ENCODE peak calls at places on chromosomes 16 and 17, in six cellular contexts. L, Z, A, F, R and C are unnamed samples.

GRCh38 chr17:77307479-77308198 is 166.9 kb downstream of the SEC14L1 start:
- DNase-seq in L (no peak), A (no peak), F (no peak), Z (no peak), R (no peak), C (no peak)

GRCh38 chr17:55343114-55343513 is 78.4 kb downstream of the HLF start:
- DNase-seq in R (no peak), F (no peak), Z (no peak), A (no peak), L (no peak), C (no peak)

GRCh38 chr16:88479795-88480760 is 27.0 kb downstream of the ZFPM1 start:
- DNase-seq in R (no peak), F (no peak), Z (peak), A (no peak), L (no peak), C (no peak)

GRCh38 chr16:53007095-53007494 is 45.6 kb downstream of the CHD9NB start:
- DNase-seq in R (no peak), Z (no peak), F (no peak), A (no peak), L (no peak), C (no peak)

GRCh38 chr16:20166531-20167235 is 93.0 kb upstream of the GPR139 start:
- DNase-seq in A (no peak), F (no peak), L (no peak), R (no peak), Z (no peak), C (no peak)

GRCh38 chr17:28258347-28258887 is 60.6 kb upstream of the TMEM97 start:
- DNase-seq in L (no peak), Z (no peak), A (no peak), R (no peak), F (no peak), C (peak)

GRCh38 chr17:22221344-22221743 is 529.0 kb downstream of the KCNJ18 start:
- DNase-seq in R (no peak), F (no peak), L (no peak), Z (peak), A (peak), C (no peak)

GRCh38 chr17:80845121-80845862 is 146.3 kb upstream of the CHMP6 start:
- DNase-seq in Z (peak), A (peak), F (no peak), L (no peak), R (no peak), C (no peak)

GRCh38 chr16:85431431-85432124 is 181.5 kb upstream of the GSE1 start:
- DNase-seq in L (no peak), Z (peak), F (no peak), R (no peak), A (peak), C (no peak)

GRCh38 chr16:35182043-35182677 is 1722.7 kb downstream of the TP53TG3F start:
- DNase-seq in A (no peak), F (no peak), L (no peak), Z (peak), R (no peak), C (no peak)

GRCh38 chr17:40178021-40178601 is 841 bp downstream of the RAPGEFL1 start:
- DNase-seq in Z (no peak), R (no peak), F (no peak), A (peak), L (no peak), C (no peak)
- TF ChIP-seq CTCF in Z (no peak), R (no peak), F (no peak), A (no peak), L (peak), C (no peak)

GRCh38 chr17:6755281-6755680 is 565 bp upstream of the XAF1 start:
- DNase-seq in F (no peak), Z (no peak), A (no peak), R (no peak), L (peak), C (no peak)
- H3K4me3 ChIP-seq in F (peak), Z (peak), A (peak), R (peak), L (peak), C (no peak)

GRCh38 chr17:51948128-51948527 is 210.4 kb downstream of the CA10 start:
- DNase-seq in A (no peak), F (no peak), R (no peak), L (no peak), Z (no peak), C (no peak)

GRCh38 chr17:51946311-51946710 is 212.2 kb downstream of the CA10 start:
- DNase-seq in R (no peak), A (no peak), Z (no peak), L (no peak), F (no peak), C (no peak)

GRCh38 chr17:51955245-51955644 is 203.3 kb downstream of the CA10 start:
- DNase-seq in L (no peak), Z (no peak), F (no peak), A (no peak), R (no peak), C (no peak)

GRCh38 chr17:51947160-51947559 is 211.4 kb downstream of the CA10 start:
- DNase-seq in F (no peak), Z (no peak), L (no peak), R (no peak), A (no peak), C (no peak)

DNA sequence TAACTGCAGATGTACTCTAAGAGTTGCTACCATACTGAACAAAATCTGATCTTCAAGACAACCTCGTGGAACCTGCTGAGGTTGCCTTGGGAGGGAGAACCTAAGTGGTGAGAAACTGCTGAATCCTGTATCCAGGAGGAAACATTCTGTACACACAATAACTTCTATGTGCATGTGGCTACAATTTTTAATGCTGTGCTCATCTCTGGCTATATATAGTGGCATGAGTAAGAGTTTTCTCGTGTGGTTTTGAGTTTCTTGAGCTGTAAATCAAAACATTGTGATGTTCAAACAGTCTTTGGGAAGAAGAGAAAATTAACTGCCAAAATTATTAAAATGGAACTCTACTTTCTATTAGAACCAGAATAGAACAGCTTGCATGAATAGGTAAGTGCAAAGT is 206.8 kb downstream of the CA10 start:
- DNase-seq in Z (no peak), F (no peak), R (no peak), L (no peak), A (no peak), C (no peak)
- TF ChIP-seq CTCF in Z (no peak), F (no peak), R (no peak), L (no peak), A (no peak), C (no peak)

GRCh38 chr16:29290631-29291247 is 115.8 kb downstream of the NPIPB11 start:
- DNase-seq in L (peak), A (peak), Z (peak), R (no peak), F (peak), C (peak)
- H3K4me3 ChIP-seq in L (peak), A (peak), Z (no peak), R (no peak), F (peak), C (peak)

DNA sequence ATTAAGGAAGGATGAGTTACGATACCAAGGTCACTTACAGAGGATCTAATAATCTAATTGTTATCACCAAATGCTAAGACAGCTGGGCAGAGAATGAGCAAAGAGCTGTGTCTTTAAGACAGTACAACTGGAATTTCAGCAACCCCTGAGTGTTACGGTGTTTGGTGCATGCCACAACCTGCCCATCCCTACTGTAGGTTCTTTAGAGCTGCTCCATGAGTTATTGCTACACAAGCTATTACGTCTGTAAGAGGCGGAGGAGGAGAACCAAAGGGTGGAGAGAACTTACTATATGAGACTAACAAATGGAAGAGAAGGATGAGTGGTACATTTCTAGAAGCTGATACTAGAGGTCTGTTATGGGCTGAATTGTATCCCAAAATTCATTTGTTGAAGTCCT is 14.2 kb upstream of the C17orf78 start:
- DNase-seq in Z (no peak), R (no peak), L (no peak), A (no peak), F (no peak), C (no peak)
- TF ChIP-seq CTCF in Z (no peak), R (no peak), L (no peak), A (no peak), F (no peak), C (no peak)